ENCODE peak calls at places on chromosomes 4 and X, in eight cellular contexts. One of them, this sample, is unnamed.

GRCh38 chrX:152245231-152245630 is 106.9 kb upstream of the MAGEA10 start:
- DNase-seq in upper lobe of right lung: no peak
- DNase-seq in GM12865: no peak
- DNase-seq in fibroblast of the aortic adventitia: no peak
- DNase-seq in MM.1S: no peak
- DNase-seq in AG04449: no peak
- DNase-seq in kidney: no peak
- DNase-seq in astrocyte: peak; percentile 39
- DNase-seq in this sample: no peak

GRCh38 chrX:150100261-150100660 is 162.0 kb upstream of the EOLA2 start:
- DNase-seq in upper lobe of right lung: no peak
- DNase-seq in GM12865: no peak
- DNase-seq in fibroblast of the aortic adventitia: peak; percentile 21
- DNase-seq in MM.1S: no peak
- DNase-seq in AG04449: peak; percentile 21
- DNase-seq in kidney: no peak
- DNase-seq in astrocyte: peak; percentile 78
- DNase-seq in this sample: peak; percentile 11

GRCh38 chr4:72970756-72971155 is 98.8 kb downstream of the COX18 start:
- DNase-seq in upper lobe of right lung: no peak
- DNase-seq in GM12865: no peak
- DNase-seq in fibroblast of the aortic adventitia: peak; percentile 17
- DNase-seq in MM.1S: no peak
- DNase-seq in AG04449: no peak
- DNase-seq in kidney: no peak
- DNase-seq in astrocyte: peak; percentile 11
- DNase-seq in this sample: no peak

GRCh38 chr4:119040711-119041185 is 94.9 kb upstream of the MYOZ2 start:
- DNase-seq in upper lobe of right lung: no peak
- DNase-seq in GM12865: peak; percentile 20
- DNase-seq in fibroblast of the aortic adventitia: peak; percentile 91
- DNase-seq in MM.1S: no peak
- DNase-seq in AG04449: peak; percentile 79
- DNase-seq in kidney: no peak
- DNase-seq in astrocyte: peak; percentile 93
- DNase-seq in this sample: peak; percentile 77

GRCh38 chr4:32393806-32394205 is 1673.6 kb downstream of the PCDH7 start:
- DNase-seq in upper lobe of right lung: no peak
- DNase-seq in GM12865: no peak
- DNase-seq in fibroblast of the aortic adventitia: no peak
- DNase-seq in MM.1S: no peak
- DNase-seq in AG04449: no peak
- DNase-seq in kidney: no peak
- DNase-seq in astrocyte: no peak
- DNase-seq in this sample: no peak

GRCh38 chr4:94757192-94758140 is at the start of gene BMPR1B:
- DNase-seq in upper lobe of right lung: no peak
- DNase-seq in GM12865: no peak
- DNase-seq in fibroblast of the aortic adventitia: peak; percentile 80
- DNase-seq in MM.1S: no peak
- DNase-seq in AG04449: no peak
- DNase-seq in kidney: peak; percentile 76
- DNase-seq in astrocyte: peak; percentile 72
- DNase-seq in this sample: no peak

GRCh38 chr4:146415829-146416228 is 105.9 kb downstream of the SLC10A7 start:
- DNase-seq in upper lobe of right lung: no peak
- DNase-seq in GM12865: no peak
- DNase-seq in fibroblast of the aortic adventitia: no peak
- DNase-seq in MM.1S: no peak
- DNase-seq in AG04449: no peak
- DNase-seq in kidney: no peak
- DNase-seq in astrocyte: no peak
- DNase-seq in this sample: no peak

GRCh38 chr4:6270691-6271121 is 1.1 kb downstream of the WFS1 start:
- DNase-seq in upper lobe of right lung: no peak
- DNase-seq in GM12865: no peak
- DNase-seq in fibroblast of the aortic adventitia: peak; percentile 16
- DNase-seq in MM.1S: no peak
- DNase-seq in AG04449: no peak
- DNase-seq in kidney: peak; percentile 63
- DNase-seq in astrocyte: no peak
- DNase-seq in this sample: no peak

GRCh38 chr4:119652978-119653377 is 24.4 kb upstream of the PDE5A start:
- DNase-seq in upper lobe of right lung: no peak
- DNase-seq in GM12865: no peak
- DNase-seq in fibroblast of the aortic adventitia: peak; percentile 68
- DNase-seq in MM.1S: no peak
- DNase-seq in AG04449: peak; percentile 77
- DNase-seq in kidney: no peak
- DNase-seq in astrocyte: peak; percentile 93
- DNase-seq in this sample: no peak

GRCh38 chrX:26590849-26591248 is 374.9 kb downstream of the MAGEB5 start:
- DNase-seq in upper lobe of right lung: no peak
- DNase-seq in GM12865: no peak
- DNase-seq in fibroblast of the aortic adventitia: no peak
- DNase-seq in MM.1S: no peak
- DNase-seq in AG04449: no peak
- DNase-seq in kidney: no peak
- DNase-seq in astrocyte: no peak
- DNase-seq in this sample: no peak

GRCh38 chr4:20194079-20195013 is 57.4 kb upstream of the SLIT2 start:
- DNase-seq in upper lobe of right lung: no peak
- DNase-seq in GM12865: no peak
- DNase-seq in fibroblast of the aortic adventitia: peak; percentile 92
- DNase-seq in MM.1S: no peak
- DNase-seq in AG04449: peak; percentile 63
- DNase-seq in kidney: no peak
- DNase-seq in astrocyte: peak; percentile 87
- DNase-seq in this sample: peak; percentile 78

GRCh38 chr4:109041463-109041862 is 261.0 kb downstream of the COL25A1 start:
- DNase-seq in upper lobe of right lung: no peak
- DNase-seq in GM12865: no peak
- DNase-seq in fibroblast of the aortic adventitia: peak; percentile 6
- DNase-seq in MM.1S: no peak
- DNase-seq in AG04449: no peak
- DNase-seq in kidney: no peak
- DNase-seq in astrocyte: peak; percentile 82
- DNase-seq in this sample: no peak

GRCh38 chrX:7158468-7158990 is 10.6 kb upstream of the PUDP start:
- DNase-seq in upper lobe of right lung: no peak
- DNase-seq in GM12865: no peak
- DNase-seq in fibroblast of the aortic adventitia: no peak
- DNase-seq in MM.1S: no peak
- DNase-seq in AG04449: no peak
- DNase-seq in kidney: no peak
- DNase-seq in astrocyte: no peak
- DNase-seq in this sample: no peak

GRCh38 chr4:7217453-7218310 is 25.3 kb downstream of the SORCS2 start:
- DNase-seq in upper lobe of right lung: peak; percentile 89
- DNase-seq in GM12865: no peak
- DNase-seq in fibroblast of the aortic adventitia: no peak
- DNase-seq in MM.1S: no peak
- DNase-seq in AG04449: no peak
- DNase-seq in kidney: no peak
- DNase-seq in astrocyte: peak; percentile 68
- DNase-seq in this sample: no peak

GRCh38 chr4:109174224-109174953 is 128.1 kb downstream of the COL25A1 start:
- DNase-seq in upper lobe of right lung: no peak
- DNase-seq in GM12865: no peak
- DNase-seq in fibroblast of the aortic adventitia: no peak
- DNase-seq in MM.1S: no peak
- DNase-seq in AG04449: no peak
- DNase-seq in kidney: no peak
- DNase-seq in astrocyte: no peak
- DNase-seq in this sample: no peak

GRCh38 chr4:39802005-39802404 is 104.1 kb downstream of the UBE2K start:
- DNase-seq in upper lobe of right lung: no peak
- DNase-seq in GM12865: no peak
- DNase-seq in fibroblast of the aortic adventitia: no peak
- DNase-seq in MM.1S: no peak
- DNase-seq in AG04449: no peak
- DNase-seq in kidney: no peak
- DNase-seq in astrocyte: no peak
- DNase-seq in this sample: no peak
- TF ChIP-seq CTCF in upper lobe of right lung: no peak
- TF ChIP-seq CTCF in GM12865: no peak
- TF ChIP-seq CTCF in fibroblast of the aortic adventitia: no peak
- TF ChIP-seq CTCF in MM.1S: no peak
- TF ChIP-seq CTCF in AG04449: no peak
- TF ChIP-seq CTCF in kidney: no peak
- TF ChIP-seq CTCF in astrocyte: no peak
- TF ChIP-seq CTCF in this sample: no peak

DNA sequence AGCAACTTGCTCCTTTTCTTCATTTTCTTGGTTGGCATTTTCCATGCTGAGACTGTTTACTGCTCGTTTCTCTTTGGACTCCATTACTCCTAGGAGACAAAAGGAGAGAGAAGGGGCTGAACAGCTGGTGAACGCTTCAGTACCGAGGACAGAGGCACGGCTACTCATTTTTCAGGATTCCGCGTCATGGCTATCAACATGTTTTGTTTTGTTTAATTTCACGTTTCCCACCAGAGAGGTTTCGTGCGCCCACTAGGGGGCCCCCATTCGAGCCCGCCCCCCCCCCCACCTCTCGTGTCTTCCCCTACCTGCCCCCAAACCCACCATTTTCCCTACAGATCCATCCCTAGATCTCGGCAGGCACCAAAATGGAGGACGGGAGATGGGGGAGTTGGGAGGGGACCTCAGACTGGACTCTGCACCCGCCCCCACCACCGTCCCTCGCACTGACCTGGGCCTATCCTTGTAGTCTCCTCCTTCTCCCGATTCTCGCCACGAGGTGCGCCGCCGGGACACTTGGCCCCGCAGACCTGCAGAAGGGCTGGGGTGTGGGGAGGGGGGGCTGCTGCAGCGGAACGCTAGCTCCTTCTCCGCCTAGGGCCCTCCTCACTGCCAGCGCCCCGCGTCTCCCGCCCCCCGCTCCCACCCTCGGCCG is 653 bp downstream of the BEX1 start:
- DNase-seq in upper lobe of right lung: no peak
- DNase-seq in GM12865: no peak
- DNase-seq in fibroblast of the aortic adventitia: peak; percentile 39
- DNase-seq in MM.1S: peak; percentile 29
- DNase-seq in AG04449: no peak
- DNase-seq in kidney: peak; percentile 58
- DNase-seq in astrocyte: peak; percentile 10
- DNase-seq in this sample: no peak
- H3K4me3 ChIP-seq in upper lobe of right lung: peak overlapping the region; percentile 25
- H3K4me3 ChIP-seq in GM12865: no peak overlapping the region
- H3K4me3 ChIP-seq in fibroblast of the aortic adventitia: peak overlapping the region; percentile 9
- H3K4me3 ChIP-seq in MM.1S: no peak overlapping the region
- H3K4me3 ChIP-seq in AG04449: peak overlapping the region; percentile 53
- H3K4me3 ChIP-seq in kidney: peak overlapping the region; percentile 35
- H3K4me3 ChIP-seq in astrocyte: peak overlapping the region; percentile 34
- H3K4me3 ChIP-seq in this sample: peak overlapping the region; percentile 40

DNA sequence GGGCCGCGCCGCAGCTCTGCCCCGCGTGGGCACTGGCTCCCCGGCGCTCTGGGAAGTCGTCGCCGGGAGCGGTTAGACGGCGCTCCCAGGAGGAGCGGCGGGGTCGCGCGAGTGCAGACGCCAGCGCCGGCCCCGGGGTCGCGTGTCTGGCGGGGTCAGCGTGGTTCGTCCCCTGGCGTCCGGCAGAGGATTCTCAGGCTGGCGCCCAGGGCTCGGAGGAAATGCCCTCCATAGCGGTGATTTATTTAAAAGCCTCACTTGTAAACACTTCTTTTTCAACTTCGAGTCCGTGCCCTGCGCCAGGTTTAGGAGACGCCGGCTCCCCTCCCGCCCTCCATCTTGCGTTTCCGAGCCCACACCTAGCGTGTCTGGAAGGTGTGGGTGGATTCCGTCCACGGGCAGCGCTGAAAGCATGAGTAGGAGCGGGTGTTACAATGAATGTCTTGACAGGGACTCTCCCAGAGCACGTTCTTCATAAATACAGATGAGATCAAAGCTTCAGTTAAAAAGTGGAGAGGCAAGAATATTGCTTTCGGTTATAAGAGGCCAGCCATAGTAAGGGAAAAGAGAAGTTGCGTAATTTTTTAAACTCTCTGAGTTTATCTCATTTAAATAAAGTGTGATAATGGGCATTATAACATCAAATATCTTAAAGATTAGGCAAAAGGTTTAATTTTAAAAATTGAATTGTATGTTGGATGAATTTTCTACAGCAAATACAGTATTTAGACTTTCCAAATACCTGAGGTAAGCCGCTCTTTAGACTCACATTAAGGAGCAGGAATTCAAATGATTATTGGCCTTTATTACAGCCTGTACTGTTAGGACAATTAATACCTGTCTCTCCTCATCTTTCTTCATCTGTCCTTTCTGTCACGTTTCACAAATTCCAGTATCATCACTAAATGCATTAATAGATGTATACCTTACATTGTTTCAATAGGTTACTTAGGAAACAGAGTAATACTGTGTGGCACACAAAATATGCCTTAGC is 863 bp downstream of the FAM241A start:
- DNase-seq in upper lobe of right lung: peak; percentile 78
- DNase-seq in GM12865: peak; percentile 78
- DNase-seq in fibroblast of the aortic adventitia: peak; percentile 49
- DNase-seq in MM.1S: peak; percentile 51
- DNase-seq in AG04449: no peak
- DNase-seq in kidney: peak; percentile 82
- DNase-seq in astrocyte: peak; percentile 17
- DNase-seq in this sample: no peak
- TF ChIP-seq CTCF in upper lobe of right lung: peak; percentile 40
- TF ChIP-seq CTCF in GM12865: peak; percentile 10
- TF ChIP-seq CTCF in fibroblast of the aortic adventitia: peak; percentile 39
- TF ChIP-seq CTCF in MM.1S: no peak
- TF ChIP-seq CTCF in AG04449: peak; percentile 22
- TF ChIP-seq CTCF in kidney: no peak
- TF ChIP-seq CTCF in astrocyte: no peak
- TF ChIP-seq CTCF in this sample: peak; percentile 36

GRCh38 chr4:165331316-165331715 is 3.8 kb downstream of the MSMO1 start:
- DNase-seq in upper lobe of right lung: no peak
- DNase-seq in GM12865: peak; percentile 22
- DNase-seq in fibroblast of the aortic adventitia: no peak
- DNase-seq in MM.1S: no peak
- DNase-seq in AG04449: no peak
- DNase-seq in kidney: no peak
- DNase-seq in astrocyte: no peak
- DNase-seq in this sample: no peak
- H3K4me3 ChIP-seq in upper lobe of right lung: peak overlapping the region; percentile 92
- H3K4me3 ChIP-seq in GM12865: peak overlapping the region; percentile 91
- H3K4me3 ChIP-seq in fibroblast of the aortic adventitia: peak overlapping the region; percentile 26
- H3K4me3 ChIP-seq in MM.1S: no peak overlapping the region
- H3K4me3 ChIP-seq in AG04449: no peak overlapping the region
- H3K4me3 ChIP-seq in kidney: no peak overlapping the region
- H3K4me3 ChIP-seq in astrocyte: peak overlapping the region; percentile 45
- H3K4me3 ChIP-seq in this sample: no peak overlapping the region

This sample was measured in BJ.